ENCODE peak calls at places on chromosomes 2 and 18, in ten cellular contexts. One of them, this sample, is unnamed.

GRCh38 chr2:226892729-226893128 is 56.9 kb downstream of the RHBDD1 start:
- DNase-seq in CD8-positive, alpha-beta T cell: no peak
- DNase-seq in PC-9: no peak
- DNase-seq in heart left ventricle: no peak
- DNase-seq in tibial artery: no peak
- DNase-seq in bronchial epithelial cell: no peak
- DNase-seq in cardiac muscle cell: no peak
- DNase-seq in pancreas: no peak
- DNase-seq in H9: no peak
- DNase-seq in WERI-Rb-1: no peak
- DNase-seq in this sample: no peak

GRCh38 chr18:38115201-38115600 is 549.6 kb upstream of the CELF4 start:
- DNase-seq in CD8-positive, alpha-beta T cell: no peak
- DNase-seq in PC-9: no peak
- DNase-seq in heart left ventricle: no peak
- DNase-seq in tibial artery: no peak
- DNase-seq in bronchial epithelial cell: peak; percentile 4
- DNase-seq in cardiac muscle cell: no peak
- DNase-seq in pancreas: no peak
- DNase-seq in H9: no peak
- DNase-seq in WERI-Rb-1: no peak
- DNase-seq in this sample: no peak

GRCh38 chr2:237456200-237456731 is 30.8 kb upstream of the MLPH start:
- DNase-seq in CD8-positive, alpha-beta T cell: no peak
- DNase-seq in PC-9: no peak
- DNase-seq in heart left ventricle: peak; percentile 83
- DNase-seq in tibial artery: peak; percentile 95
- DNase-seq in bronchial epithelial cell: peak; percentile 30
- DNase-seq in cardiac muscle cell: no peak
- DNase-seq in pancreas: no peak
- DNase-seq in H9: no peak
- DNase-seq in WERI-Rb-1: no peak
- DNase-seq in this sample: no peak

GRCh38 chr2:237600205-237600846 is 9.8 kb upstream of the RAB17 start:
- DNase-seq in CD8-positive, alpha-beta T cell: no peak
- DNase-seq in PC-9: no peak
- DNase-seq in heart left ventricle: peak; percentile 81
- DNase-seq in tibial artery: peak; percentile 92
- DNase-seq in bronchial epithelial cell: no peak
- DNase-seq in cardiac muscle cell: no peak
- DNase-seq in pancreas: no peak
- DNase-seq in H9: peak; percentile 28
- DNase-seq in WERI-Rb-1: peak; percentile 44
- DNase-seq in this sample: no peak

GRCh38 chr2:25548587-25548986 is 124.8 kb downstream of the DTNB start:
- DNase-seq in CD8-positive, alpha-beta T cell: no peak
- DNase-seq in PC-9: no peak
- DNase-seq in heart left ventricle: no peak
- DNase-seq in tibial artery: no peak
- DNase-seq in bronchial epithelial cell: no peak
- DNase-seq in cardiac muscle cell: no peak
- DNase-seq in pancreas: no peak
- DNase-seq in H9: no peak
- DNase-seq in WERI-Rb-1: no peak
- DNase-seq in this sample: no peak

GRCh38 chr2:65031341-65032015 is 24.7 kb upstream of the CEP68 start:
- DNase-seq in CD8-positive, alpha-beta T cell: no peak
- DNase-seq in PC-9: peak; percentile 47
- DNase-seq in heart left ventricle: no peak
- DNase-seq in tibial artery: no peak
- DNase-seq in bronchial epithelial cell: no peak
- DNase-seq in cardiac muscle cell: no peak
- DNase-seq in pancreas: no peak
- DNase-seq in H9: peak; percentile 56
- DNase-seq in WERI-Rb-1: no peak
- DNase-seq in this sample: no peak

GRCh38 chr2:233449071-233449901 is 95.0 kb downstream of the DGKD start:
- DNase-seq in CD8-positive, alpha-beta T cell: no peak
- DNase-seq in PC-9: no peak
- DNase-seq in heart left ventricle: no peak
- DNase-seq in tibial artery: peak; percentile 69
- DNase-seq in bronchial epithelial cell: peak; percentile 28
- DNase-seq in cardiac muscle cell: peak; percentile 71
- DNase-seq in pancreas: peak; percentile 66
- DNase-seq in H9: peak; percentile 84
- DNase-seq in WERI-Rb-1: peak; percentile 69
- DNase-seq in this sample: no peak

GRCh38 chr2:233413529-233414272 is 59.4 kb downstream of the DGKD start:
- DNase-seq in CD8-positive, alpha-beta T cell: peak; percentile 83
- DNase-seq in PC-9: peak; percentile 93
- DNase-seq in heart left ventricle: peak; percentile 74
- DNase-seq in tibial artery: peak; percentile 90
- DNase-seq in bronchial epithelial cell: peak; percentile 85
- DNase-seq in cardiac muscle cell: no peak
- DNase-seq in pancreas: no peak
- DNase-seq in H9: no peak
- DNase-seq in WERI-Rb-1: no peak
- DNase-seq in this sample: peak; percentile 47

DNA sequence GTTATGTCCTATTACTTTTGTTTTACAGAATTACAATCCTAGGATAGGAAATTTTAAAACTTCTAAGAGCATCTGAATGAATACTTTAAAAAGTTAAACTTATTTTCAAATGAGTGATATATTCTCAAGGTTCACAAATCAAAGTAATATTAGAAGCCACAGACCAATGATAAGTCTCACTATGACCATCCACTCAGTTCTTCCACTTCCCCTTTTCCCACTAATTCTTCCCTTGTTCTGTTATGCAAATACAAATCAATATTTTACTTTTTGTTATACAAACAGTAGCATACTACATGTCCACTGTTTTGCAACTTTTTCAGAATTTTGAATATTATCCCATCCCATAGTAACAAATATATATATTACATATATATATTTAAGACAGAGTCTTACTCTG is 20.2 kb downstream of the USP37 start:
- DNase-seq in CD8-positive, alpha-beta T cell: no peak
- DNase-seq in PC-9: no peak
- DNase-seq in heart left ventricle: no peak
- DNase-seq in tibial artery: no peak
- DNase-seq in bronchial epithelial cell: no peak
- DNase-seq in cardiac muscle cell: no peak
- DNase-seq in pancreas: no peak
- DNase-seq in H9: no peak
- DNase-seq in WERI-Rb-1: no peak
- DNase-seq in this sample: no peak
- H3K27me3 ChIP-seq in CD8-positive, alpha-beta T cell: no peaks in the 10 kb centered on the region
- H3K27me3 ChIP-seq in PC-9: no peaks in the 10 kb centered on the region
- H3K27me3 ChIP-seq in heart left ventricle: no peaks in the 10 kb centered on the region
- H3K27me3 ChIP-seq in tibial artery: no peaks in the 10 kb centered on the region
- H3K27me3 ChIP-seq in bronchial epithelial cell: no peaks in the 10 kb centered on the region
- H3K27me3 ChIP-seq in cardiac muscle cell: no peaks in the 10 kb centered on the region
- H3K27me3 ChIP-seq in pancreas: no peaks in the 10 kb centered on the region
- H3K27me3 ChIP-seq in H9: no peaks in the 10 kb centered on the region
- H3K27me3 ChIP-seq in WERI-Rb-1: no peaks in the 10 kb centered on the region
- H3K27me3 ChIP-seq in this sample: no peaks in the 10 kb centered on the region

DNA sequence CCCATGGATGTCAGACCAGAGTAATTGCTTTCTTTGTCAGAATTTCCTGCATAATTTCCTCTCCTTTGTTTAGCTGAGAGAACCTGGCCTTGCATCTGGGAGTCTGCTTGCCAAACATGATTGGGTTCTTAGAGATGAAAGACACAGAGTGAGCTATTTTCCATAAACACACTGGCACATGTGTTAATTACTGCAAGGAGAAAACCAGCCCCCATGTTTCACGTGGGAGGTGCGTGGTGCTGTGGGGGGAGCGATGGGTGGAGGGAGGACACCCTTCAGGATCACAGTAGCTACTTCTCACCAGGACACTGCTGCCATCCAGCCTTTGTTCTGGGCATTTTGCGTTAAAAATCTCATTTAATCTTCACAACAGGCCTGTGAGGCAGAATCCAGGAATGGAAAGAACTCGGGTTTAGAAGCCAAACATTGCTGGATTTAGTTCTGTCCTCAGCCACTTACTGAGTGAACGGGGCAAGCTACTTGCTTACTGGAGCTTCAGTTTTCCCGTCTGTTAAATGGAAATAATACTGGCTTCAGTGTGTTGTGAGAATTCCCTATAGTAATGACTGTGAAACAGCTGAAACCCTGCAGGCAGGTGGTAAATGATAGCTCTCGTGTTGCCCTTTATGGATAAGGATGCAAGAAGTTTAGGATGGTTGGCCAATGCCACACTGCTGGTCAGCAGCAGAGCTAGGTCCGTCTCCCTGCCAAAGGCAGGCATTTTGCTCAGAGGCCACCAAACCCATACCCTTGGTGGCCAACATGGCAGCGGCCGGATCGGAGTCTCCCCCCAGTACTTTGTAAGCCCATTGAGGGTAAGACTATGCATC is 100.1 kb upstream of the ASAP2 start:
- DNase-seq in CD8-positive, alpha-beta T cell: no peak
- DNase-seq in PC-9: no peak
- DNase-seq in heart left ventricle: no peak
- DNase-seq in tibial artery: no peak
- DNase-seq in bronchial epithelial cell: no peak
- DNase-seq in cardiac muscle cell: no peak
- DNase-seq in pancreas: no peak
- DNase-seq in H9: no peak
- DNase-seq in WERI-Rb-1: no peak
- DNase-seq in this sample: no peak
- TF ChIP-seq CTCF in CD8-positive, alpha-beta T cell: no peak
- TF ChIP-seq CTCF in PC-9: no peak
- TF ChIP-seq CTCF in heart left ventricle: no peak
- TF ChIP-seq CTCF in tibial artery: no peak
- TF ChIP-seq CTCF in bronchial epithelial cell: no peak
- TF ChIP-seq CTCF in cardiac muscle cell: no peak
- TF ChIP-seq CTCF in pancreas: no peak
- TF ChIP-seq CTCF in H9: no peak
- TF ChIP-seq CTCF in WERI-Rb-1: no peak
- TF ChIP-seq CTCF in this sample: no peak

GRCh38 chr2:222239945-222240675 is 58.7 kb downstream of the PAX3 start:
- DNase-seq in CD8-positive, alpha-beta T cell: no peak
- DNase-seq in PC-9: no peak
- DNase-seq in heart left ventricle: peak; percentile 30
- DNase-seq in tibial artery: no peak
- DNase-seq in bronchial epithelial cell: no peak
- DNase-seq in cardiac muscle cell: peak; percentile 76
- DNase-seq in pancreas: no peak
- DNase-seq in H9: peak; percentile 43
- DNase-seq in WERI-Rb-1: no peak
- DNase-seq in this sample: no peak

GRCh38 chr2:222241054-222241453 is 57.7 kb downstream of the PAX3 start:
- DNase-seq in CD8-positive, alpha-beta T cell: no peak
- DNase-seq in PC-9: no peak
- DNase-seq in heart left ventricle: no peak
- DNase-seq in tibial artery: no peak
- DNase-seq in bronchial epithelial cell: no peak
- DNase-seq in cardiac muscle cell: no peak
- DNase-seq in pancreas: no peak
- DNase-seq in H9: no peak
- DNase-seq in WERI-Rb-1: no peak
- DNase-seq in this sample: no peak

GRCh38 chr2:222241471-222241870 is 57.3 kb downstream of the PAX3 start:
- DNase-seq in CD8-positive, alpha-beta T cell: no peak
- DNase-seq in PC-9: no peak
- DNase-seq in heart left ventricle: no peak
- DNase-seq in tibial artery: no peak
- DNase-seq in bronchial epithelial cell: no peak
- DNase-seq in cardiac muscle cell: no peak
- DNase-seq in pancreas: no peak
- DNase-seq in H9: no peak
- DNase-seq in WERI-Rb-1: no peak
- DNase-seq in this sample: no peak

GRCh38 chr2:222240676-222241049 is 58.1 kb downstream of the PAX3 start:
- DNase-seq in CD8-positive, alpha-beta T cell: no peak
- DNase-seq in PC-9: no peak
- DNase-seq in heart left ventricle: no peak
- DNase-seq in tibial artery: no peak
- DNase-seq in bronchial epithelial cell: no peak
- DNase-seq in cardiac muscle cell: no peak
- DNase-seq in pancreas: no peak
- DNase-seq in H9: no peak
- DNase-seq in WERI-Rb-1: no peak
- DNase-seq in this sample: no peak

GRCh38 chr2:222242532-222242931 is 56.3 kb downstream of the PAX3 start:
- DNase-seq in CD8-positive, alpha-beta T cell: no peak
- DNase-seq in PC-9: no peak
- DNase-seq in heart left ventricle: no peak
- DNase-seq in tibial artery: no peak
- DNase-seq in bronchial epithelial cell: peak; percentile 1
- DNase-seq in cardiac muscle cell: no peak
- DNase-seq in pancreas: no peak
- DNase-seq in H9: no peak
- DNase-seq in WERI-Rb-1: no peak
- DNase-seq in this sample: no peak
- H3K27me3 ChIP-seq in CD8-positive, alpha-beta T cell: peaks cover 5% of the 10 kb centered on the region
- H3K27me3 ChIP-seq in PC-9: peaks cover 81% of the 10 kb centered on the region
- H3K27me3 ChIP-seq in heart left ventricle: peaks cover 49% of the 10 kb centered on the region
- H3K27me3 ChIP-seq in tibial artery: no peaks in the 10 kb centered on the region
- H3K27me3 ChIP-seq in bronchial epithelial cell: peaks cover 9% of the 10 kb centered on the region
- H3K27me3 ChIP-seq in cardiac muscle cell: no peaks in the 10 kb centered on the region
- H3K27me3 ChIP-seq in pancreas: peaks cover 24% of the 10 kb centered on the region
- H3K27me3 ChIP-seq in H9: no peaks in the 10 kb centered on the region
- H3K27me3 ChIP-seq in WERI-Rb-1: no peaks in the 10 kb centered on the region
- H3K27me3 ChIP-seq in this sample: peaks cover 28% of the 10 kb centered on the region

GRCh38 chr18:44096016-44096415 is 584.7 kb upstream of the SETBP1 start:
- DNase-seq in CD8-positive, alpha-beta T cell: no peak
- DNase-seq in PC-9: no peak
- DNase-seq in heart left ventricle: no peak
- DNase-seq in tibial artery: no peak
- DNase-seq in bronchial epithelial cell: peak; percentile 55
- DNase-seq in cardiac muscle cell: no peak
- DNase-seq in pancreas: no peak
- DNase-seq in H9: no peak
- DNase-seq in WERI-Rb-1: no peak
- DNase-seq in this sample: no peak

GRCh38 chr18:44093253-44093652 is 587.4 kb upstream of the SETBP1 start:
- DNase-seq in CD8-positive, alpha-beta T cell: no peak
- DNase-seq in PC-9: no peak
- DNase-seq in heart left ventricle: no peak
- DNase-seq in tibial artery: no peak
- DNase-seq in bronchial epithelial cell: no peak
- DNase-seq in cardiac muscle cell: no peak
- DNase-seq in pancreas: no peak
- DNase-seq in H9: no peak
- DNase-seq in WERI-Rb-1: no peak
- DNase-seq in this sample: no peak

DNA sequence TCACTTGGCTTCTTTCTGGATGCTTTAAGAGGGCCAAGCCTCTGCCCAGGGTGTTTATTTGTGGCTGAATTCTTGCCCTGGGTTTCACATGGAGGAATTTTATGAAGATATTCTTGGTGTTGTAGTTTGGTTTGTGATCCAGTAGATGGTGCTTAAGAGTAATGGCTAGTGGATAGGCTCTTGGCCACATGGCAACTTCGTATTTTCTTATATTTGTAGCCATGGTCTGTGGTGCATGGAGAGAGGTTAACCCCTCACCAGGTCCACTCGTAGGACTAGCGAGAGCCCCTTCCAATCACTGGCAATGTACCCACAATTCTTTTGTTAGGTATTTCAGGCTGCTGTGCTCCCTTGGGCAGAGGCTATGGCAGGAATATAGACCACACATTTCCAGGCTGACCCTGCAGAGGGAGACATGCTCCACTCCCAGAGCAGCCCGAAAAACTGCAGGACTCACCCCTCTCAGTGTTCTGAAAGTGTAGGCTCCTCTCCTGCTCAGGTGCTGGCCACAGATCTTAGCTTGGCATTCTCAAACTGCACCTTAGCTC is 582.1 kb upstream of the SETBP1 start:
- DNase-seq in CD8-positive, alpha-beta T cell: no peak
- DNase-seq in PC-9: no peak
- DNase-seq in heart left ventricle: no peak
- DNase-seq in tibial artery: no peak
- DNase-seq in bronchial epithelial cell: peak; percentile 30
- DNase-seq in cardiac muscle cell: peak; percentile 2
- DNase-seq in pancreas: no peak
- DNase-seq in H9: peak; percentile 69
- DNase-seq in WERI-Rb-1: peak; percentile 10
- DNase-seq in this sample: no peak
- TF ChIP-seq CTCF in CD8-positive, alpha-beta T cell: no peak
- TF ChIP-seq CTCF in PC-9: peak; percentile 48
- TF ChIP-seq CTCF in heart left ventricle: no peak
- TF ChIP-seq CTCF in tibial artery: no peak
- TF ChIP-seq CTCF in bronchial epithelial cell: peak; percentile 36
- TF ChIP-seq CTCF in cardiac muscle cell: peak; percentile 45
- TF ChIP-seq CTCF in pancreas: no peak
- TF ChIP-seq CTCF in H9: peak; percentile 68
- TF ChIP-seq CTCF in WERI-Rb-1: peak; percentile 27
- TF ChIP-seq CTCF in this sample: no peak